ENCODE peak calls at places on chromosome 2, in seven cellular contexts. L is mesendoderm, Z is neuronal stem cell, A is trophoblast cell, I is H9, M is mesenchymal stem cell, N is H1. O is an unnamed sample.

GRCh38 chr2:156331572-156332451 is 709 bp downstream of the NR4A2 start:
- DNase-seq in I (peak), Z (no peak), N (no peak), A (peak), M (peak), L (peak), O (peak)

GRCh38 chr2:54899576-54900200 is 150.6 kb downstream of the RTN4 start:
- DNase-seq in A (peak), M (peak), I (no peak), Z (peak), N (no peak), L (peak), O (peak)

GRCh38 chr2:236403811-236404210 is 139.6 kb upstream of the ASB18 start:
- DNase-seq in A (no peak), I (no peak), N (no peak), L (no peak), M (no peak), Z (no peak), O (no peak)

GRCh38 chr2:64260093-64260808 is 116.0 kb upstream of the PELI1 start:
- DNase-seq in Z (no peak), A (no peak), I (no peak), L (no peak), N (no peak), M (no peak), O (no peak)

GRCh38 chr2:14673351-14673875 is 40.9 kb downstream of the LRATD1 start:
- DNase-seq in I (no peak), A (no peak), Z (no peak), M (no peak), L (no peak), N (no peak), O (no peak)

GRCh38 chr2:119427756-119428155 is 3.9 kb upstream of the TMEM37 start:
- DNase-seq in M (no peak), A (no peak), N (no peak), I (peak), Z (no peak), L (no peak), O (no peak)

GRCh38 chr2:157853211-157853610 is 22.9 kb downstream of the ACVR1 start:
- DNase-seq in Z (no peak), N (no peak), M (no peak), I (no peak), L (peak), A (peak), O (no peak)

GRCh38 chr2:132621131-132621875 is 48.7 kb downstream of the LYPD1 start:
- DNase-seq in L (no peak), M (no peak), Z (no peak), I (no peak), N (no peak), A (no peak), O (no peak)

GRCh38 chr2:47819834-47820233 is 36.9 kb downstream of the MSH6 start:
- DNase-seq in A (no peak), M (no peak), Z (no peak), N (no peak), L (no peak), I (no peak), O (peak)

GRCh38 chr2:230868947-230869690 is 4.4 kb downstream of the ITM2C start:
- DNase-seq in M (peak), I (no peak), A (peak), N (peak), L (peak), Z (no peak), O (no peak)

GRCh38 chr2:126828471-126828870 is 70.2 kb upstream of the TEX51 start:
- DNase-seq in I (no peak), A (no peak), N (no peak), L (no peak), Z (no peak), M (no peak), O (no peak)

GRCh38 chr2:24482972-24483300 is 8.1 kb upstream of the NCOA1 start:
- DNase-seq in Z (no peak), I (no peak), M (no peak), N (no peak), L (no peak), A (no peak), O (no peak)

GRCh38 chr2:33111002-33111446 is 164.3 kb downstream of the LTBP1 start:
- DNase-seq in A (peak), Z (no peak), I (no peak), L (no peak), M (peak), N (no peak), O (peak)

GRCh38 chr2:3461781-3462492 is 57.4 kb downstream of the ADI1 start:
- DNase-seq in A (peak), N (no peak), Z (peak), M (peak), I (no peak), L (peak), O (peak)

GRCh38 chr2:38788306-38788705 is 10.3 kb downstream of the GEMIN6 start:
- DNase-seq in Z (no peak), L (no peak), N (no peak), I (no peak), A (no peak), M (no peak), O (no peak)

GRCh38 chr2:72932805-72933204 is 15.5 kb downstream of the EMX1 start:
- DNase-seq in L (no peak), M (no peak), A (no peak), Z (no peak), N (no peak), I (no peak), O (no peak)

GRCh38 chr2:176188218-176188968 is at the start of gene HOXD1:
- DNase-seq in I (peak), M (no peak), N (peak), L (peak), A (peak), Z (no peak), O (no peak)

GRCh38 chr2:234632527-234633391 is 135.9 kb upstream of the ARL4C start:
- DNase-seq in M (peak), N (peak), A (peak), I (peak), L (no peak), Z (no peak), O (peak)

GRCh38 chr2:3966470-3966869 is 263.1 kb downstream of the DCDC2C start:
- DNase-seq in M (no peak), A (no peak), L (no peak), Z (no peak), N (no peak), I (no peak), O (no peak)

GRCh38 chr2:110959233-110959632 is 161.5 kb upstream of the BCL2L11 start:
- DNase-seq in I (no peak), L (no peak), Z (no peak), A (no peak), M (no peak), N (no peak), O (no peak)

GRCh38 chr2:54524236-54524991 is 68.3 kb downstream of the SPTBN1 start:
- DNase-seq in Z (no peak), M (peak), L (peak), I (no peak), N (no peak), A (peak), O (peak)

GRCh38 chr2:96926791-96927190 is 56.9 kb upstream of the SEMA4C start:
- DNase-seq in A (no peak), Z (no peak), M (no peak), L (no peak), N (no peak), I (no peak), O (no peak)

GRCh38 chr2:15169326-15170038 is 391.7 kb downstream of the NBAS start:
- DNase-seq in L (peak), A (peak), Z (no peak), I (no peak), N (no peak), M (peak), O (peak)

GRCh38 chr2:156399224-156399949 is 36.8 kb upstream of the GPD2 start:
- DNase-seq in I (peak), N (no peak), Z (no peak), A (no peak), M (peak), L (peak), O (peak)

GRCh38 chr2:191748050-191748449 is 70.1 kb downstream of the NABP1 start:
- DNase-seq in M (no peak), A (peak), I (no peak), L (no peak), N (no peak), Z (no peak), O (peak)

GRCh38 chr2:70959851-70960832 is 18.3 kb upstream of the ANKRD53 start:
- DNase-seq in I (peak), L (no peak), M (no peak), N (peak), Z (no peak), A (peak), O (no peak)

GRCh38 chr2:53407363-53408080 is 360.1 kb upstream of the CHAC2 start:
- DNase-seq in N (no peak), A (no peak), Z (no peak), I (no peak), L (no peak), M (no peak), O (peak)

GRCh38 chr2:17375262-17375661 is 143.0 kb downstream of the RAD51AP2 start:
- DNase-seq in Z (no peak), M (no peak), L (peak), I (no peak), A (no peak), N (no peak), O (no peak)

DNA sequence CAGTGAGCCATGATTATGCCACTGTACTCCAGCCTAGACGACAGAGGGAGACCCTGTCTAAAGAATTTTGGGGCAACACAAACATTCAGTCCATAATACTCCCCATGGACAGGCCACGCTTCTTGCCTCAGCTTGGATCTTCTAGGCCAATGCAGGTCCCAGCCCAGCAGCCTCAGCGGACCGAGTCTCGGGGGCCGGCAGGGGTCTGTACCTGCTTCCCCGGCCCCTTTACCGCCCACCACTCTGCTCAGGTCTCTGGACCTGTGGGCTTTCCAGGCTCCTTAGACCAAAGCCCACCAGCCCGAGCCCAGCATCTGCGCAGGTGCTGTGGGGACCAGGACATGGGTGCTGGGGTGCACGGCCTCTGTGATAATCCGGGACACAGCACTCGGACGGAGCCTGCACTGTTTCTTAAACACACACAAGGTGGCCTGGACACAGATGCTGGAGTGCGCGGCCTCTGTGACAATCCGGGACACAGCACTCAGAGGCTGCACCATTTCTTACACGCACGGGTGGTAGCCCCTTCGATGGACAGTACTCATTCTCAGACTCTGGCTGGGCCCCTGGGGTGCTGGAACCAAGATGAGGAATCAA is 62.1 kb upstream of the GPC1 start:
- DNase-seq in I (no peak), A (no peak), Z (no peak), L (no peak), M (no peak), N (no peak), O (no peak)
- H2AK5ac ChIP-seq in I (no peak), A (peak), Z (peak), L (no peak), M (no peak), N (no peak), O (peak)

DNA sequence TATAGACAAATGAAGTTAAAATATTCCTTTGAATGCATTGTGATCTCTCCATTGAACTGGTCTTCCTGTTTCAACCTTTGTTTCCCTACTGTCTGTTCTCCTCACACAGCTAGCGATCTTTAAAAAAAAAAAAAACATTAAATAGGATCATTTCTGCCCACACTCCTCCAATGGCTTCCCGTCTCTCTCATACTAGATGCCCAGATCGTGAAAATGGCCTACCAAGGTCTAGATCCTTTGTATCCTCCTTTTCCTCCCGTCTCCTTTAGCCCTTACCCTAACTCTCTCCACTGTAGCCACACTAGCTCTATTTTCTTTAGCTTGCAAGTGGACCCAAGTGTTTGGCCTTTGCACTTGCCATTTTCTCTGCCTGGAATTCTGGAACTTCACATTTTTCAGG is 2.5 kb downstream of the FAM171B start:
- DNase-seq in M (no peak), L (no peak), I (no peak), N (no peak), Z (no peak), A (no peak), O (no peak)
- H2BK5ac ChIP-seq in M (no peak), L (no peak), I (no peak), N (no peak), Z (no peak), A (no peak), O (no peak)

GRCh38 chr2:45192991-45193390 is 183.7 kb upstream of the SIX2 start:
- DNase-seq in M (no peak), N (no peak), I (no peak), Z (no peak), A (no peak), L (no peak), O (no peak)

GRCh38 chr2:45191972-45192371 is 182.7 kb upstream of the SIX2 start:
- DNase-seq in L (no peak), N (no peak), M (no peak), A (no peak), I (no peak), Z (no peak), O (no peak)

GRCh38 chr2:45192481-45192880 is 183.2 kb upstream of the SIX2 start:
- DNase-seq in I (no peak), M (no peak), A (no peak), N (no peak), Z (no peak), L (no peak), O (no peak)

GRCh38 chr2:45190481-45190880 is 181.2 kb upstream of the SIX2 start:
- DNase-seq in Z (no peak), L (peak), A (no peak), I (peak), M (peak), N (no peak), O (peak)

GRCh38 chr2:45191096-45191863 is 182.0 kb upstream of the SIX2 start:
- DNase-seq in M (peak), N (no peak), A (no peak), Z (no peak), I (no peak), L (no peak), O (peak)
- H2AK5ac ChIP-seq in M (no peak), N (no peak), A (no peak), Z (no peak), I (no peak), L (no peak), O (no peak)

DNA sequence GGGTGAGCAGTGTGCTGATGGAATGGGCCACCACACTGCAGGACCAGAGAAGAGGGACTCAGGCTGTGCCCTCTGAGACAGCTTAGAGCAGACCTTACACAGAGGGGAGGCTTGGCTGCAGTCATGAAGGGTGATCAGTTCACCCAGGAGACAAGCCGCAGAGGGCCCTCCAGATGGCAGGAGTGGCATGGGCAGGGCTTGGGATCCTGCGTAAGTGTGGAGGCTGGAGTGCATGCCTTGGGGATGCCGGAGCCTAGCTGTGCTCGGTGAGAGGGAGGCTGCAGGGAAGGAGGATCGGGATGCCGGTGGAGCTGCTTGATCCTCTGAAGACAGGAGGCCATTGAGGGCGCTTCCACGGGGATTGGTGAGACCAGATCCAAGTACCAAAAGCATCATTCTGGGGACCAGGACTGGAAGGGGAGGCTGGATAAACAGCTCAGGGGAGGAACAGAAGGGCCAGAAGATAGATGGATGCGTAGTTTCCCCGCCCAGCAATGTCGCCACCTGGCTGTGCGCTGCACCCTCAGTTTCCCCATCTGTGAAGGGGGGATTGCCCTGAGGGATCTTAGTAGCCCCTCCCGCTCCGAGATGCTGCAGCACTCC is 163.4 kb downstream of the INHBB start:
- DNase-seq in Z (no peak), L (no peak), M (no peak), A (no peak), N (no peak), I (no peak), O (no peak)
- H2BK5ac ChIP-seq in Z (no peak), L (no peak), M (no peak), A (no peak), N (no peak), I (no peak), O (no peak)

GRCh38 chr2:238907717-238908173 is 59.9 kb downstream of the TWIST2 start:
- DNase-seq in Z (no peak), A (no peak), N (no peak), L (no peak), M (no peak), I (no peak), O (no peak)
- H2AK5ac ChIP-seq in Z (no peak), A (no peak), N (no peak), L (no peak), M (no peak), I (no peak), O (peak)

DNA sequence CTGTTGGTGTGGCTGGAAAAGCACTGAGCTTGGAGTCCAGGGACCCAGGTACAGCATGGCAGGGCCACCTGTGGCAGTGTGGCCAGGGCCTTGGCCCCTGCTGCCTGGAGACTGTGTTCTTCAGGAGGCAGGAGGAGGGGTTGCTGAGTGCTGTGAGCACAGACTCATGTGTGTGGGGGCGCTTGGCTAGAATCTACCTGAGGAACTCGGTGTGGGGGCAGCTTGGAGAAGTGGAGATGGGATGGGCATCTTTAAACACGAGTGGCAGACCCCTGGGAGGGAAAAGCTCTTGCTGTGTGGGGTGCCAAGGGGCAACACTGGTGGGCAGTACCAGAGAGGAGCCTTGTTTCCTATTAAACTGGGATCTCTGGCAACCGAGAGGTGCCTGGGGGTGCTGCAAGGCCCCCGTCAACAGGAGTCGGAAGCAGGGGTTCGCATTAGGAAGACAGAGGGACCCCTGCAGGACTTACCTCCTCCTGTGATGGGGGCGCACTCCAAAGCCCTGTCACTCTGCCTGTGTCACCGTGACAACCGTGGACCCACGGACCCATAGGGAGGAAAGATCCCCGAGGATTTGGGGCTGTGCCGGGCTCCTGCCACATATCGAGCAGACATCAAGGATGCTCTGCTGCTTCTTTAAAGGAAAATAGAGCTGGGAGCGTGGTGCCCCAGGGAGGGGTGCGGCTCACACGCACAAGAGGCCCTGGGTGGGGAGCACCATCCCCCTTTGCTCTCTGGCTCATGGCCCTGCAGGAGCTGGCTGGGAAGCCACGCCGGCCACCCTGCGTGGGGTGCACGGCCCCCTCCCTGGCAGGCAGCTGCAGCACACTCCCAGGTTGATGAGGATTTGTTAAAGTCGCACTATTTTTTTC is 167.2 kb downstream of the TWIST2 start:
- DNase-seq in A (no peak), Z (no peak), L (no peak), N (no peak), M (no peak), I (no peak), O (no peak)
- H2BK5ac ChIP-seq in A (no peak), Z (peak), L (no peak), N (no peak), M (no peak), I (no peak), O (no peak)

DNA sequence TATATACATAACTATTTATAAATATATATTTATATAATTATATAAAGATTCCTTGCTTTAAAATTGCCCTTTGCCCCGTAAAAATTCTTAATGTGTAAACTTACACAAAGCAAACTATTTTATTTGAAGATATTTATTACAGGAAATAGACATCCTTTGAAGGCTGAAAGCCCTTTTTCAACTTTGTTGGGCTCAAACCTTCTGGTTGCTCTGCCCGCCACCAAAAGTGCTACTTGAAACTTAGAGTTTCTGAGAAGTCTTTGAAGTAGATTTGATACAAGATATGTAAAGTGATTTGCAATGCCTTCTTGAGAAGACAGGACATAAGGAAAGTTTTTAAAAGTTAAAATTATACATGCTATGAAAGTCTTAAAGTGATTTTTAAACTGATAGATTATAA is 36.6 kb upstream of the METAP1D start:
- DNase-seq in I (no peak), N (no peak), L (no peak), M (no peak), A (no peak), Z (no peak), O (no peak)
- H2AK5ac ChIP-seq in I (no peak), N (no peak), L (no peak), M (no peak), A (no peak), Z (no peak), O (no peak)

GRCh38 chr2:26731714-26732113 is 32.4 kb upstream of the SLC35F6 start:
- DNase-seq in M (no peak), Z (no peak), N (no peak), I (no peak), A (no peak), L (no peak), O (no peak)

GRCh38 chr2:26732446-26732845 is 31.6 kb upstream of the SLC35F6 start:
- DNase-seq in I (no peak), N (no peak), A (no peak), M (no peak), L (no peak), Z (no peak), O (no peak)

GRCh38 chr2:26730950-26731349 is 33.1 kb upstream of the SLC35F6 start:
- DNase-seq in M (no peak), N (no peak), L (no peak), A (no peak), Z (no peak), I (no peak), O (no peak)

GRCh38 chr2:26735096-26735495 is 29.0 kb upstream of the SLC35F6 start:
- DNase-seq in A (no peak), L (no peak), Z (no peak), N (no peak), M (peak), I (no peak), O (peak)

DNA sequence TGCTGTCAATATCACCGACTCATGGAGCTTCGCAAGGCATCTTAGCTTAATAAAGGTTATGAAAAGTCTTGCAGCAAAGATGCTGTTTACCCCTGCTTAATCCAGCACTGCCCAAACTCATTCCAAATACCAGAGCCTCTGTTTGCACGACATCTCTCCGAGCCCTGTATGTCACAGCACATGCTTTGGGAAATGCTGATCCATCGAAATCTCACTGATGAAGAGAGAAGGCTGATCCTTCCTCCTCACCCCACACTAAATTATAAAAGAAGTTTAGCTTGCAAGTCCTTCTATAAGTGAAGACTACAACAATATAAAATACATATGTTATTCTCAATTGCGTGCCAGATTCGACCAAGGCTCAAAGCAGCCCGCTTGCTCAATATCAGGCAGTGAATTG is 30.7 kb upstream of the SLC35F6 start:
- DNase-seq in A (no peak), M (no peak), I (no peak), N (no peak), L (no peak), Z (no peak), O (no peak)
- H2BK5ac ChIP-seq in A (no peak), M (no peak), I (no peak), N (no peak), L (no peak), Z (no peak), O (no peak)

O was measured in IMR-90.